ENCODE peak calls at places on chromosome 6, in five cellular contexts. One of them, this sample, is unnamed.

GRCh38 chr6:167706313-167707109 is 120.2 kb upstream of the AFDN start:
- DNase-seq in astrocyte of the cerebellum: no peak
- DNase-seq in CD8-positive, alpha-beta memory T cell: peak
- DNase-seq in endothelial cell: no peak
- DNase-seq in B cell: no peak
- DNase-seq in this sample: peak

GRCh38 chr6:36855750-36856149 is 16.5 kb upstream of the CPNE5 start:
- DNase-seq in B cell: no peak
- DNase-seq in astrocyte of the cerebellum: no peak
- DNase-seq in endothelial cell: no peak
- DNase-seq in CD8-positive, alpha-beta memory T cell: no peak
- DNase-seq in this sample: no peak

GRCh38 chr6:28207244-28208179 is 17.6 kb upstream of the ZSCAN9 start:
- DNase-seq in CD8-positive, alpha-beta memory T cell: no peak
- DNase-seq in astrocyte of the cerebellum: no peak
- DNase-seq in B cell: no peak
- DNase-seq in endothelial cell: peak
- DNase-seq in this sample: no peak

GRCh38 chr6:37891072-37891471 is 71.5 kb downstream of the ZFAND3 start:
- DNase-seq in CD8-positive, alpha-beta memory T cell: no peak
- DNase-seq in astrocyte of the cerebellum: no peak
- DNase-seq in B cell: no peak
- DNase-seq in endothelial cell: no peak
- DNase-seq in this sample: no peak

GRCh38 chr6:165807249-165807951 is 144.4 kb upstream of the PDE10A start:
- DNase-seq in astrocyte of the cerebellum: no peak
- DNase-seq in CD8-positive, alpha-beta memory T cell: no peak
- DNase-seq in endothelial cell: no peak
- DNase-seq in B cell: no peak
- DNase-seq in this sample: no peak

GRCh38 chr6:21965029-21965428 is 331.8 kb downstream of the PRL start:
- DNase-seq in CD8-positive, alpha-beta memory T cell: no peak
- DNase-seq in B cell: no peak
- DNase-seq in astrocyte of the cerebellum: no peak
- DNase-seq in endothelial cell: no peak
- DNase-seq in this sample: no peak

GRCh38 chr6:145761584-145761983 is 26.3 kb upstream of the EPM2A start:
- DNase-seq in endothelial cell: no peak
- DNase-seq in CD8-positive, alpha-beta memory T cell: no peak
- DNase-seq in B cell: no peak
- DNase-seq in astrocyte of the cerebellum: no peak
- DNase-seq in this sample: no peak

GRCh38 chr6:144302701-144303351 is 17.7 kb downstream of the UTRN start:
- DNase-seq in B cell: no peak
- DNase-seq in endothelial cell: no peak
- DNase-seq in astrocyte of the cerebellum: no peak
- DNase-seq in CD8-positive, alpha-beta memory T cell: no peak
- DNase-seq in this sample: no peak

GRCh38 chr6:1715336-1715735 is 105.6 kb downstream of the FOXC1 start:
- DNase-seq in CD8-positive, alpha-beta memory T cell: no peak
- DNase-seq in B cell: no peak
- DNase-seq in astrocyte of the cerebellum: no peak
- DNase-seq in endothelial cell: no peak
- DNase-seq in this sample: no peak

GRCh38 chr6:37011656-37012378 is 6.4 kb downstream of the FGD2 start:
- DNase-seq in B cell: no peak
- DNase-seq in astrocyte of the cerebellum: no peak
- DNase-seq in CD8-positive, alpha-beta memory T cell: no peak
- DNase-seq in endothelial cell: no peak
- DNase-seq in this sample: no peak

GRCh38 chr6:12813321-12813720 is 96.8 kb downstream of the PHACTR1 start:
- DNase-seq in CD8-positive, alpha-beta memory T cell: no peak
- DNase-seq in B cell: no peak
- DNase-seq in astrocyte of the cerebellum: peak
- DNase-seq in endothelial cell: no peak
- DNase-seq in this sample: no peak

GRCh38 chr6:33452496-33452895 is 1.9 kb upstream of the ZBTB9 start:
- DNase-seq in B cell: no peak
- DNase-seq in astrocyte of the cerebellum: no peak
- DNase-seq in endothelial cell: no peak
- DNase-seq in CD8-positive, alpha-beta memory T cell: no peak
- DNase-seq in this sample: no peak

GRCh38 chr6:157806496-157807215 is 16.4 kb upstream of the SNX9 start:
- DNase-seq in endothelial cell: no peak
- DNase-seq in B cell: no peak
- DNase-seq in astrocyte of the cerebellum: no peak
- DNase-seq in CD8-positive, alpha-beta memory T cell: no peak
- DNase-seq in this sample: no peak

GRCh38 chr6:170295519-170296422 is 4.9 kb upstream of the DLL1 start:
- DNase-seq in endothelial cell: no peak
- DNase-seq in astrocyte of the cerebellum: no peak
- DNase-seq in CD8-positive, alpha-beta memory T cell: no peak
- DNase-seq in B cell: peak
- DNase-seq in this sample: peak

GRCh38 chr6:129748212-129748900 is 38.4 kb upstream of the ARHGAP18 start:
- DNase-seq in B cell: peak
- DNase-seq in astrocyte of the cerebellum: no peak
- DNase-seq in endothelial cell: no peak
- DNase-seq in CD8-positive, alpha-beta memory T cell: peak
- DNase-seq in this sample: peak

GRCh38 chr6:25263602-25264001 is 15.6 kb upstream of the CARMIL1 start:
- DNase-seq in B cell: no peak
- DNase-seq in endothelial cell: no peak
- DNase-seq in CD8-positive, alpha-beta memory T cell: no peak
- DNase-seq in astrocyte of the cerebellum: no peak
- DNase-seq in this sample: no peak

This sample was measured in stimulated activated naive CD4-positive, alpha-beta T cell.